ENCODE peak calls at places on chromosomes 13 and 19, in five cellular contexts. Q, V, H, D and J are unnamed samples.

GRCh38 chr13:50149932-50150331 is 134.7 kb downstream of the KCNRG start:
- DNase-seq in Q (no peak), V (peak), H (no peak), D (no peak), J (peak)

GRCh38 chr19:49261602-49262001 is 63.4 kb downstream of the SLC6A16 start:
- DNase-seq in Q (no peak), V (no peak), H (no peak), D (no peak), J (no peak)

GRCh38 chr13:43006893-43007631 is 15.0 kb upstream of the EPSTI1 start:
- DNase-seq in Q (peak), V (no peak), H (no peak), D (no peak), J (no peak)

GRCh38 chr19:2242092-2242537 is 5.5 kb downstream of the SF3A2 start:
- DNase-seq in Q (no peak), V (no peak), H (no peak), D (no peak), J (no peak)

GRCh38 chr19:53328967-53329366 is 4.6 kb upstream of the ZNF845 start:
- DNase-seq in Q (no peak), V (no peak), H (no peak), D (no peak), J (no peak)

GRCh38 chr19:33241530-33242101 is 16.0 kb upstream of the SLC7A10 start:
- DNase-seq in Q (peak), V (peak), H (no peak), D (no peak), J (no peak)

GRCh38 chr19:55179570-55180484 is at the start of gene SYT5:
- DNase-seq in Q (peak), V (no peak), H (peak), D (no peak), J (peak)

GRCh38 chr19:40612831-40613668 is 11.9 kb downstream of the LTBP4 start:
- DNase-seq in Q (peak), V (no peak), H (peak), D (no peak), J (peak)

GRCh38 chr19:33864311-33864850 is 67.7 kb downstream of the KCTD15 start:
- DNase-seq in Q (peak), V (no peak), H (no peak), D (no peak), J (no peak)

GRCh38 chr19:45852145-45852750 is 10.7 kb downstream of the SYMPK start:
- DNase-seq in Q (peak), V (no peak), H (no peak), D (no peak), J (no peak)

GRCh38 chr13:29583073-29583785 is 12.3 kb downstream of the SLC7A1 start:
- DNase-seq in Q (peak), V (no peak), H (no peak), D (no peak), J (no peak)

GRCh38 chr19:16066611-16067104 is 9.6 kb upstream of the TPM4 start:
- DNase-seq in Q (peak), V (peak), H (no peak), D (no peak), J (peak)

GRCh38 chr13:50334944-50335343 is 319.7 kb downstream of the KCNRG start:
- DNase-seq in Q (no peak), V (peak), H (no peak), D (no peak), J (peak)

GRCh38 chr19:32168606-32169005 is 176.8 kb upstream of the ZNF507 start:
- DNase-seq in Q (no peak), V (no peak), H (no peak), D (no peak), J (no peak)

GRCh38 chr13:89029062-89029461 is 1357.9 kb downstream of the SLITRK5 start:
- DNase-seq in Q (no peak), V (no peak), H (no peak), D (no peak), J (no peak)

DNA sequence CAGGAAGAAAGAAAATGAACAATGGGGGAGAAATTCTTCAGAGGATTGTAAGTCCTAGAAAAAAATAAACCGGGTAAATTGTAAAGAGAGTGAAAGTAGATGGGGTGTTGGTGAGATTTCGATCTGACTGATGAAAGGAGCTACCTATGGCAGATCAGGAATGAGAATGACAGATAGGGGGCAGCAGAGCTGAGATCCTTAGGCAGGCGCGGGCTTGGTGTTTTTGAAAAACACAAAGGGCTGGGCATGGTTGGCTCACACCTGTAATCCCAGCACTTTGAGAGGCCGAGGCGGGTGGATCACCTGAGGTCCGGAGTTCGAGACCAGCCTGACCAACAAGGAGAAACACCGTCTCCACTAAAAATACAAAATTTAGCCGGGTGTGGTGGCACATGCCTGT is 1468.6 kb upstream of the SLC10A2 start:
- DNase-seq in Q (no peak), V (no peak), H (no peak), D (no peak), J (peak)
- TF ChIP-seq CTCF in Q (no peak), V (no peak), H (no peak), D (no peak), J (peak)

DNA sequence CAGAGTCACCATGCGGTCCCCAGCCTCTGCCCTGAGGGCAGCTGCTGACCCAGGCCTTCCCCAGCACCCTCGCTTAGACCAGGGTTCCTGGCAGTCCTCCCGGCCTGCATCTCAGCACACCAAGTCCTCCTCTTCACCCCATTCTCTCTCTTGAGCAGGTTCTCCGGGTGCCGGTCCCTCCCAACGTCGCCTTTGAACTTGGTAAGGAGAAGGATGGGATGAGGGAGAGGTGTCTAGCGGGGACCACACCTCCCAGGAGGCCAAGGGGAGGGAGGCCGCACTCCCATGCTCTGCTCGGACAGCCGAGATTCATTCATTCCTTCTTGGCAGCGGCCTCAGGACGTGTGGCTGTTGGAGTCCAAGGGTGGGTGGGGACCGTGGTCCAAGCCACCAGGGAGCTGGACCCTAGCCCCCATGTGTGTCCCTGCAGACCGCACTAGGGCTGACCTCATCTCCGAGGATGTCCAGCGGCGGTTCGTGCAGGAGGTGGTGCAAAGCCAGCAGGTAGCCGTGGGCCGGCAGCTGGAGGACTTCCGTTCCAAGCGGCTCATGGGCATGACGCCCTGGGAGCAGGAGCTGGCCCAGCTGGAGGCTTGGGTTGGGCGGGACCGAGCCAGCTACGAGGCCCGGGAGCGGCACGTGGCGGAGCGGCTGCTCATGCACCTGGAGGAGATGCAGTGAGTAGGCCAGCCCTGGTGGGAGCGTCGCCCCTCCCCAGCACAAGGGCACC is 9.4 kb downstream of the ARHGEF1 start:
- DNase-seq in Q (no peak), V (no peak), H (no peak), D (no peak), J (no peak)
- TF ChIP-seq CTCF in Q (no peak), V (no peak), H (no peak), D (no peak), J (no peak)

GRCh38 chr13:27621366-27622101 is at the start of gene POLR1D:
- DNase-seq in Q (peak), V (peak), H (peak), D (peak), J (peak)

GRCh38 chr13:27621116-27621365 is 651 bp upstream of the POLR1D start:
- DNase-seq in Q (peak), V (peak), H (no peak), D (no peak), J (peak)

GRCh38 chr13:27619093-27619705 is 1.1 kb downstream of the LNX2 start:
- DNase-seq in Q (no peak), V (peak), H (no peak), D (no peak), J (no peak)

GRCh38 chr13:27620377-27621115 is at the start of gene LNX2:
- DNase-seq in Q (peak), V (peak), H (peak), D (peak), J (peak)

DNA sequence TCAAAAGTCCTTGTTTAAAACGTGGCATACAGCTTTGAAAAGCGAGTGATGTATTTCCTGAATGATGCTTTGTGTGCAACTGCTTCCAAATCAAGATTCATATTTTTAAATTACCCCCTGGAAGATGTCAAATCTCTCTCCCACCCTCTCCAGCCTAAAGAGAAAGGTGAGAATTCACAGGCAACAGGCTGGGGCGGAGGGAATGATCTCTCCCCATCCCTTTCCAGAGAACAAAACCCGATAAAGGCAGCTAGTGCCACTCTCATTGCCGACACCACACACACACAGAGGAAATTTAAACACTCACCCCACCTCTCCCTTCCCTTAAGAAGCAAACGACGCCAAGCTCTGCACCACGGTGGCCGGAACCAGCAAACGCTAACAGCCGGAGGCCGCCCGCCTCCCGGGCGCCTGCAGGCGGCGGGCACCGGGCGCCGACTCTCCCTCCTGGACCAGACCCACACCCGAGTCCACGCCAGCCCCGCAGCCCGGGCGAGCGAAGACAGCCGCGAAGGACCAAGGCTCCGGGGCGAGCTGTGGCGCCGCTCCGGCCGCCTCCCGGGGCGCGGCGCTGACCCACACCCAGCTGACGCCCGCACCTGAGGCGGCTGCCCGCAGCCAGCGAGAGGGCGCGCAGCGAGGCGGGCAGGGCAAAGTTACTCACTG is 485 bp downstream of the LNX2 start:
- DNase-seq in Q (no peak), V (peak), H (peak), D (peak), J (peak)
- TF ChIP-seq CTCF in Q (peak), V (peak), H (no peak), D (peak), J (peak)

GRCh38 chr13:25232937-25233515 is 54.3 kb downstream of the MTMR6 start:
- DNase-seq in Q (peak), V (peak), H (peak), D (no peak), J (peak)
- TF ChIP-seq CTCF in Q (peak), V (peak), H (peak), D (peak), J (peak)

GRCh38 chr13:21813110-21813509 is 142.2 kb downstream of the FGF9 start:
- DNase-seq in Q (no peak), V (no peak), H (no peak), D (no peak), J (no peak)
- TF ChIP-seq CTCF in Q (no peak), V (no peak), H (no peak), D (no peak), J (peak)